ENCODE peak calls at places on chromosomes 6 and 20, in six cellular contexts. One of them, this sample, is unnamed.

GRCh38 chr6:163717106-163717764 is 302.7 kb downstream of the QKI start:
- DNase-seq in effector CD4-positive, alpha-beta T cell: no peak
- DNase-seq in stimulated activated CD4-positive, alpha-beta T cell treated with anti-CD3 and anti-CD28 coated beads, Interleukin-4, amount 100 ng/mL, for 48 hours: no peak
- DNase-seq in fibroblast of pulmonary artery: no peak
- DNase-seq in SK-N-SH: no peak
- DNase-seq in stimulated activated CD8-positive, alpha-beta memory T cell treated with anti-CD3 and anti-CD28 coated beads, Interleukin-15, amount 100 ng/mL, for 24 hours: no peak
- DNase-seq in this sample: no peak

GRCh38 chr6:32794510-32794909 is 22.3 kb downstream of the HLA-DOB start:
- DNase-seq in effector CD4-positive, alpha-beta T cell: no peak
- DNase-seq in stimulated activated CD4-positive, alpha-beta T cell treated with anti-CD3 and anti-CD28 coated beads, Interleukin-4, amount 100 ng/mL, for 48 hours: no peak
- DNase-seq in fibroblast of pulmonary artery: no peak
- DNase-seq in SK-N-SH: no peak
- DNase-seq in stimulated activated CD8-positive, alpha-beta memory T cell treated with anti-CD3 and anti-CD28 coated beads, Interleukin-15, amount 100 ng/mL, for 24 hours: no peak
- DNase-seq in this sample: no peak

GRCh38 chr6:150566486-150566885 is 33.2 kb upstream of the PLEKHG1 start:
- DNase-seq in effector CD4-positive, alpha-beta T cell: no peak
- DNase-seq in stimulated activated CD4-positive, alpha-beta T cell treated with anti-CD3 and anti-CD28 coated beads, Interleukin-4, amount 100 ng/mL, for 48 hours: no peak
- DNase-seq in fibroblast of pulmonary artery: no peak
- DNase-seq in SK-N-SH: no peak
- DNase-seq in stimulated activated CD8-positive, alpha-beta memory T cell treated with anti-CD3 and anti-CD28 coated beads, Interleukin-15, amount 100 ng/mL, for 24 hours: no peak
- DNase-seq in this sample: peak

GRCh38 chr6:157990321-157991066 is 8.8 kb downstream of the SYNJ2 start:
- DNase-seq in effector CD4-positive, alpha-beta T cell: no peak
- DNase-seq in stimulated activated CD4-positive, alpha-beta T cell treated with anti-CD3 and anti-CD28 coated beads, Interleukin-4, amount 100 ng/mL, for 48 hours: no peak
- DNase-seq in fibroblast of pulmonary artery: no peak
- DNase-seq in SK-N-SH: no peak
- DNase-seq in stimulated activated CD8-positive, alpha-beta memory T cell treated with anti-CD3 and anti-CD28 coated beads, Interleukin-15, amount 100 ng/mL, for 24 hours: no peak
- DNase-seq in this sample: no peak

GRCh38 chr6:82178084-82178758 is 69.3 kb downstream of the IBTK start:
- DNase-seq in effector CD4-positive, alpha-beta T cell: no peak
- DNase-seq in stimulated activated CD4-positive, alpha-beta T cell treated with anti-CD3 and anti-CD28 coated beads, Interleukin-4, amount 100 ng/mL, for 48 hours: no peak
- DNase-seq in fibroblast of pulmonary artery: peak
- DNase-seq in SK-N-SH: peak
- DNase-seq in stimulated activated CD8-positive, alpha-beta memory T cell treated with anti-CD3 and anti-CD28 coated beads, Interleukin-15, amount 100 ng/mL, for 24 hours: no peak
- DNase-seq in this sample: peak

GRCh38 chr6:149271348-149272340 is 45.9 kb upstream of the TAB2 start:
- DNase-seq in effector CD4-positive, alpha-beta T cell: no peak
- DNase-seq in stimulated activated CD4-positive, alpha-beta T cell treated with anti-CD3 and anti-CD28 coated beads, Interleukin-4, amount 100 ng/mL, for 48 hours: peak
- DNase-seq in fibroblast of pulmonary artery: peak
- DNase-seq in SK-N-SH: no peak
- DNase-seq in stimulated activated CD8-positive, alpha-beta memory T cell treated with anti-CD3 and anti-CD28 coated beads, Interleukin-15, amount 100 ng/mL, for 24 hours: no peak
- DNase-seq in this sample: no peak

GRCh38 chr20:5634894-5635293 is 115.3 kb upstream of the SHLD1 start:
- DNase-seq in effector CD4-positive, alpha-beta T cell: no peak
- DNase-seq in stimulated activated CD4-positive, alpha-beta T cell treated with anti-CD3 and anti-CD28 coated beads, Interleukin-4, amount 100 ng/mL, for 48 hours: no peak
- DNase-seq in fibroblast of pulmonary artery: no peak
- DNase-seq in SK-N-SH: no peak
- DNase-seq in stimulated activated CD8-positive, alpha-beta memory T cell treated with anti-CD3 and anti-CD28 coated beads, Interleukin-15, amount 100 ng/mL, for 24 hours: no peak
- DNase-seq in this sample: no peak

GRCh38 chr6:131029661-131030297 is 33.3 kb downstream of the EPB41L2 start:
- DNase-seq in effector CD4-positive, alpha-beta T cell: no peak
- DNase-seq in stimulated activated CD4-positive, alpha-beta T cell treated with anti-CD3 and anti-CD28 coated beads, Interleukin-4, amount 100 ng/mL, for 48 hours: no peak
- DNase-seq in fibroblast of pulmonary artery: peak
- DNase-seq in SK-N-SH: no peak
- DNase-seq in stimulated activated CD8-positive, alpha-beta memory T cell treated with anti-CD3 and anti-CD28 coated beads, Interleukin-15, amount 100 ng/mL, for 24 hours: no peak
- DNase-seq in this sample: peak

GRCh38 chr6:73409395-73409794 is 14.8 kb downstream of the DDX43 start:
- DNase-seq in effector CD4-positive, alpha-beta T cell: no peak
- DNase-seq in stimulated activated CD4-positive, alpha-beta T cell treated with anti-CD3 and anti-CD28 coated beads, Interleukin-4, amount 100 ng/mL, for 48 hours: no peak
- DNase-seq in fibroblast of pulmonary artery: peak
- DNase-seq in SK-N-SH: no peak
- DNase-seq in stimulated activated CD8-positive, alpha-beta memory T cell treated with anti-CD3 and anti-CD28 coated beads, Interleukin-15, amount 100 ng/mL, for 24 hours: no peak
- DNase-seq in this sample: no peak

GRCh38 chr6:16326531-16326930 is 88.1 kb downstream of the GMPR start:
- DNase-seq in effector CD4-positive, alpha-beta T cell: no peak
- DNase-seq in stimulated activated CD4-positive, alpha-beta T cell treated with anti-CD3 and anti-CD28 coated beads, Interleukin-4, amount 100 ng/mL, for 48 hours: no peak
- DNase-seq in fibroblast of pulmonary artery: no peak
- DNase-seq in SK-N-SH: no peak
- DNase-seq in stimulated activated CD8-positive, alpha-beta memory T cell treated with anti-CD3 and anti-CD28 coated beads, Interleukin-15, amount 100 ng/mL, for 24 hours: no peak
- DNase-seq in this sample: no peak

GRCh38 chr6:52663120-52663934 is 7.6 kb upstream of the TMEM14A start:
- DNase-seq in effector CD4-positive, alpha-beta T cell: peak
- DNase-seq in stimulated activated CD4-positive, alpha-beta T cell treated with anti-CD3 and anti-CD28 coated beads, Interleukin-4, amount 100 ng/mL, for 48 hours: peak
- DNase-seq in fibroblast of pulmonary artery: peak
- DNase-seq in SK-N-SH: peak
- DNase-seq in stimulated activated CD8-positive, alpha-beta memory T cell treated with anti-CD3 and anti-CD28 coated beads, Interleukin-15, amount 100 ng/mL, for 24 hours: no peak
- DNase-seq in this sample: peak

GRCh38 chr6:138907167-138907566 is 80.9 kb downstream of the REPS1 start:
- DNase-seq in effector CD4-positive, alpha-beta T cell: no peak
- DNase-seq in stimulated activated CD4-positive, alpha-beta T cell treated with anti-CD3 and anti-CD28 coated beads, Interleukin-4, amount 100 ng/mL, for 48 hours: no peak
- DNase-seq in fibroblast of pulmonary artery: no peak
- DNase-seq in SK-N-SH: no peak
- DNase-seq in stimulated activated CD8-positive, alpha-beta memory T cell treated with anti-CD3 and anti-CD28 coated beads, Interleukin-15, amount 100 ng/mL, for 24 hours: no peak
- DNase-seq in this sample: no peak

GRCh38 chr6:108838101-108838717 is 10.0 kb upstream of the ARMC2 start:
- DNase-seq in effector CD4-positive, alpha-beta T cell: no peak
- DNase-seq in stimulated activated CD4-positive, alpha-beta T cell treated with anti-CD3 and anti-CD28 coated beads, Interleukin-4, amount 100 ng/mL, for 48 hours: no peak
- DNase-seq in fibroblast of pulmonary artery: peak
- DNase-seq in SK-N-SH: no peak
- DNase-seq in stimulated activated CD8-positive, alpha-beta memory T cell treated with anti-CD3 and anti-CD28 coated beads, Interleukin-15, amount 100 ng/mL, for 24 hours: no peak
- DNase-seq in this sample: peak

GRCh38 chr6:44289726-44290125 is 19.5 kb downstream of the TMEM151B start:
- DNase-seq in effector CD4-positive, alpha-beta T cell: no peak
- DNase-seq in stimulated activated CD4-positive, alpha-beta T cell treated with anti-CD3 and anti-CD28 coated beads, Interleukin-4, amount 100 ng/mL, for 48 hours: no peak
- DNase-seq in fibroblast of pulmonary artery: no peak
- DNase-seq in SK-N-SH: peak
- DNase-seq in stimulated activated CD8-positive, alpha-beta memory T cell treated with anti-CD3 and anti-CD28 coated beads, Interleukin-15, amount 100 ng/mL, for 24 hours: no peak
- DNase-seq in this sample: no peak

GRCh38 chr6:85460951-85461805 is 11.3 kb downstream of the NT5E start:
- DNase-seq in effector CD4-positive, alpha-beta T cell: no peak
- DNase-seq in stimulated activated CD4-positive, alpha-beta T cell treated with anti-CD3 and anti-CD28 coated beads, Interleukin-4, amount 100 ng/mL, for 48 hours: no peak
- DNase-seq in fibroblast of pulmonary artery: peak
- DNase-seq in SK-N-SH: no peak
- DNase-seq in stimulated activated CD8-positive, alpha-beta memory T cell treated with anti-CD3 and anti-CD28 coated beads, Interleukin-15, amount 100 ng/mL, for 24 hours: no peak
- DNase-seq in this sample: peak

GRCh38 chr20:37295001-37295400 is 5.5 kb downstream of the MANBAL start:
- DNase-seq in effector CD4-positive, alpha-beta T cell: no peak
- DNase-seq in stimulated activated CD4-positive, alpha-beta T cell treated with anti-CD3 and anti-CD28 coated beads, Interleukin-4, amount 100 ng/mL, for 48 hours: no peak
- DNase-seq in fibroblast of pulmonary artery: peak
- DNase-seq in SK-N-SH: no peak
- DNase-seq in stimulated activated CD8-positive, alpha-beta memory T cell treated with anti-CD3 and anti-CD28 coated beads, Interleukin-15, amount 100 ng/mL, for 24 hours: no peak
- DNase-seq in this sample: peak

GRCh38 chr20:35768731-35769664 is 2.8 kb upstream of the PHF20 start:
- DNase-seq in effector CD4-positive, alpha-beta T cell: peak
- DNase-seq in stimulated activated CD4-positive, alpha-beta T cell treated with anti-CD3 and anti-CD28 coated beads, Interleukin-4, amount 100 ng/mL, for 48 hours: peak
- DNase-seq in fibroblast of pulmonary artery: peak
- DNase-seq in SK-N-SH: peak
- DNase-seq in stimulated activated CD8-positive, alpha-beta memory T cell treated with anti-CD3 and anti-CD28 coated beads, Interleukin-15, amount 100 ng/mL, for 24 hours: no peak
- DNase-seq in this sample: peak

GRCh38 chr6:3229566-3230274 is 2.3 kb upstream of the TUBB2B start:
- DNase-seq in effector CD4-positive, alpha-beta T cell: no peak
- DNase-seq in stimulated activated CD4-positive, alpha-beta T cell treated with anti-CD3 and anti-CD28 coated beads, Interleukin-4, amount 100 ng/mL, for 48 hours: no peak
- DNase-seq in fibroblast of pulmonary artery: no peak
- DNase-seq in SK-N-SH: peak
- DNase-seq in stimulated activated CD8-positive, alpha-beta memory T cell treated with anti-CD3 and anti-CD28 coated beads, Interleukin-15, amount 100 ng/mL, for 24 hours: no peak
- DNase-seq in this sample: no peak

GRCh38 chr20:20161611-20162010 is 109.3 kb downstream of the CFAP61 start:
- DNase-seq in effector CD4-positive, alpha-beta T cell: no peak
- DNase-seq in stimulated activated CD4-positive, alpha-beta T cell treated with anti-CD3 and anti-CD28 coated beads, Interleukin-4, amount 100 ng/mL, for 48 hours: no peak
- DNase-seq in fibroblast of pulmonary artery: no peak
- DNase-seq in SK-N-SH: no peak
- DNase-seq in stimulated activated CD8-positive, alpha-beta memory T cell treated with anti-CD3 and anti-CD28 coated beads, Interleukin-15, amount 100 ng/mL, for 24 hours: no peak
- DNase-seq in this sample: no peak

GRCh38 chr20:47247972-47248371 is 108.5 kb downstream of the ZMYND8 start:
- DNase-seq in effector CD4-positive, alpha-beta T cell: no peak
- DNase-seq in stimulated activated CD4-positive, alpha-beta T cell treated with anti-CD3 and anti-CD28 coated beads, Interleukin-4, amount 100 ng/mL, for 48 hours: no peak
- DNase-seq in fibroblast of pulmonary artery: no peak
- DNase-seq in SK-N-SH: no peak
- DNase-seq in stimulated activated CD8-positive, alpha-beta memory T cell treated with anti-CD3 and anti-CD28 coated beads, Interleukin-15, amount 100 ng/mL, for 24 hours: no peak
- DNase-seq in this sample: no peak

GRCh38 chr6:31007694-31008093 is 2.6 kb upstream of the MUC22 start:
- DNase-seq in effector CD4-positive, alpha-beta T cell: no peak
- DNase-seq in stimulated activated CD4-positive, alpha-beta T cell treated with anti-CD3 and anti-CD28 coated beads, Interleukin-4, amount 100 ng/mL, for 48 hours: no peak
- DNase-seq in fibroblast of pulmonary artery: peak
- DNase-seq in SK-N-SH: no peak
- DNase-seq in stimulated activated CD8-positive, alpha-beta memory T cell treated with anti-CD3 and anti-CD28 coated beads, Interleukin-15, amount 100 ng/mL, for 24 hours: no peak
- DNase-seq in this sample: peak

GRCh38 chr6:491233-491632 is 99.7 kb downstream of the IRF4 start:
- DNase-seq in effector CD4-positive, alpha-beta T cell: no peak
- DNase-seq in stimulated activated CD4-positive, alpha-beta T cell treated with anti-CD3 and anti-CD28 coated beads, Interleukin-4, amount 100 ng/mL, for 48 hours: no peak
- DNase-seq in fibroblast of pulmonary artery: no peak
- DNase-seq in SK-N-SH: no peak
- DNase-seq in stimulated activated CD8-positive, alpha-beta memory T cell treated with anti-CD3 and anti-CD28 coated beads, Interleukin-15, amount 100 ng/mL, for 24 hours: no peak
- DNase-seq in this sample: no peak

GRCh38 chr6:75204222-75204958 is 1.5 kb downstream of the COL12A1 start:
- DNase-seq in effector CD4-positive, alpha-beta T cell: no peak
- DNase-seq in stimulated activated CD4-positive, alpha-beta T cell treated with anti-CD3 and anti-CD28 coated beads, Interleukin-4, amount 100 ng/mL, for 48 hours: no peak
- DNase-seq in fibroblast of pulmonary artery: peak
- DNase-seq in SK-N-SH: peak
- DNase-seq in stimulated activated CD8-positive, alpha-beta memory T cell treated with anti-CD3 and anti-CD28 coated beads, Interleukin-15, amount 100 ng/mL, for 24 hours: no peak
- DNase-seq in this sample: peak

GRCh38 chr6:43687437-43688347 is at the start of gene MRPS18A:
- DNase-seq in effector CD4-positive, alpha-beta T cell: peak
- DNase-seq in stimulated activated CD4-positive, alpha-beta T cell treated with anti-CD3 and anti-CD28 coated beads, Interleukin-4, amount 100 ng/mL, for 48 hours: peak
- DNase-seq in fibroblast of pulmonary artery: peak
- DNase-seq in SK-N-SH: peak
- DNase-seq in stimulated activated CD8-positive, alpha-beta memory T cell treated with anti-CD3 and anti-CD28 coated beads, Interleukin-15, amount 100 ng/mL, for 24 hours: peak
- DNase-seq in this sample: peak

GRCh38 chr6:137906020-137906472 is 39.0 kb downstream of the TNFAIP3 start:
- DNase-seq in effector CD4-positive, alpha-beta T cell: no peak
- DNase-seq in stimulated activated CD4-positive, alpha-beta T cell treated with anti-CD3 and anti-CD28 coated beads, Interleukin-4, amount 100 ng/mL, for 48 hours: no peak
- DNase-seq in fibroblast of pulmonary artery: no peak
- DNase-seq in SK-N-SH: no peak
- DNase-seq in stimulated activated CD8-positive, alpha-beta memory T cell treated with anti-CD3 and anti-CD28 coated beads, Interleukin-15, amount 100 ng/mL, for 24 hours: no peak
- DNase-seq in this sample: no peak

GRCh38 chr6:34934516-34934915 is 45.5 kb downstream of the ANKS1A start:
- DNase-seq in effector CD4-positive, alpha-beta T cell: no peak
- DNase-seq in stimulated activated CD4-positive, alpha-beta T cell treated with anti-CD3 and anti-CD28 coated beads, Interleukin-4, amount 100 ng/mL, for 48 hours: no peak
- DNase-seq in fibroblast of pulmonary artery: peak
- DNase-seq in SK-N-SH: no peak
- DNase-seq in stimulated activated CD8-positive, alpha-beta memory T cell treated with anti-CD3 and anti-CD28 coated beads, Interleukin-15, amount 100 ng/mL, for 24 hours: no peak
- DNase-seq in this sample: peak

GRCh38 chr6:26055670-26056582 is 31.3 kb upstream of the HFE start:
- DNase-seq in effector CD4-positive, alpha-beta T cell: peak
- DNase-seq in stimulated activated CD4-positive, alpha-beta T cell treated with anti-CD3 and anti-CD28 coated beads, Interleukin-4, amount 100 ng/mL, for 48 hours: peak
- DNase-seq in fibroblast of pulmonary artery: peak
- DNase-seq in SK-N-SH: peak
- DNase-seq in stimulated activated CD8-positive, alpha-beta memory T cell treated with anti-CD3 and anti-CD28 coated beads, Interleukin-15, amount 100 ng/mL, for 24 hours: peak
- DNase-seq in this sample: peak

GRCh38 chr6:77548662-77549366 is 85.5 kb upstream of the HTR1B start:
- DNase-seq in effector CD4-positive, alpha-beta T cell: no peak
- DNase-seq in stimulated activated CD4-positive, alpha-beta T cell treated with anti-CD3 and anti-CD28 coated beads, Interleukin-4, amount 100 ng/mL, for 48 hours: no peak
- DNase-seq in fibroblast of pulmonary artery: no peak
- DNase-seq in SK-N-SH: no peak
- DNase-seq in stimulated activated CD8-positive, alpha-beta memory T cell treated with anti-CD3 and anti-CD28 coated beads, Interleukin-15, amount 100 ng/mL, for 24 hours: no peak
- DNase-seq in this sample: no peak

GRCh38 chr6:13355043-13355945 is 27.0 kb upstream of the TBC1D7 start:
- DNase-seq in effector CD4-positive, alpha-beta T cell: no peak
- DNase-seq in stimulated activated CD4-positive, alpha-beta T cell treated with anti-CD3 and anti-CD28 coated beads, Interleukin-4, amount 100 ng/mL, for 48 hours: no peak
- DNase-seq in fibroblast of pulmonary artery: peak
- DNase-seq in SK-N-SH: no peak
- DNase-seq in stimulated activated CD8-positive, alpha-beta memory T cell treated with anti-CD3 and anti-CD28 coated beads, Interleukin-15, amount 100 ng/mL, for 24 hours: no peak
- DNase-seq in this sample: peak

GRCh38 chr6:2187826-2188225 is 57.6 kb downstream of the GMDS start:
- DNase-seq in effector CD4-positive, alpha-beta T cell: no peak
- DNase-seq in stimulated activated CD4-positive, alpha-beta T cell treated with anti-CD3 and anti-CD28 coated beads, Interleukin-4, amount 100 ng/mL, for 48 hours: no peak
- DNase-seq in fibroblast of pulmonary artery: no peak
- DNase-seq in SK-N-SH: no peak
- DNase-seq in stimulated activated CD8-positive, alpha-beta memory T cell treated with anti-CD3 and anti-CD28 coated beads, Interleukin-15, amount 100 ng/mL, for 24 hours: no peak
- DNase-seq in this sample: no peak

GRCh38 chr6:109166643-109167042 is 71.3 kb downstream of the CEP57L1 start:
- DNase-seq in effector CD4-positive, alpha-beta T cell: no peak
- DNase-seq in stimulated activated CD4-positive, alpha-beta T cell treated with anti-CD3 and anti-CD28 coated beads, Interleukin-4, amount 100 ng/mL, for 48 hours: no peak
- DNase-seq in fibroblast of pulmonary artery: no peak
- DNase-seq in SK-N-SH: no peak
- DNase-seq in stimulated activated CD8-positive, alpha-beta memory T cell treated with anti-CD3 and anti-CD28 coated beads, Interleukin-15, amount 100 ng/mL, for 24 hours: no peak
- DNase-seq in this sample: no peak

GRCh38 chr20:52379723-52380336 is 188.3 kb upstream of the ZFP64 start:
- DNase-seq in effector CD4-positive, alpha-beta T cell: no peak
- DNase-seq in stimulated activated CD4-positive, alpha-beta T cell treated with anti-CD3 and anti-CD28 coated beads, Interleukin-4, amount 100 ng/mL, for 48 hours: peak
- DNase-seq in fibroblast of pulmonary artery: peak
- DNase-seq in SK-N-SH: peak
- DNase-seq in stimulated activated CD8-positive, alpha-beta memory T cell treated with anti-CD3 and anti-CD28 coated beads, Interleukin-15, amount 100 ng/mL, for 24 hours: no peak
- DNase-seq in this sample: peak

GRCh38 chr6:150280703-150281102 is 88.1 kb upstream of the IYD start:
- DNase-seq in effector CD4-positive, alpha-beta T cell: no peak
- DNase-seq in stimulated activated CD4-positive, alpha-beta T cell treated with anti-CD3 and anti-CD28 coated beads, Interleukin-4, amount 100 ng/mL, for 48 hours: no peak
- DNase-seq in fibroblast of pulmonary artery: no peak
- DNase-seq in SK-N-SH: no peak
- DNase-seq in stimulated activated CD8-positive, alpha-beta memory T cell treated with anti-CD3 and anti-CD28 coated beads, Interleukin-15, amount 100 ng/mL, for 24 hours: no peak
- DNase-seq in this sample: no peak

GRCh38 chr6:157982297-157982579 is 575 bp downstream of the SYNJ2 start:
- DNase-seq in effector CD4-positive, alpha-beta T cell: peak
- DNase-seq in stimulated activated CD4-positive, alpha-beta T cell treated with anti-CD3 and anti-CD28 coated beads, Interleukin-4, amount 100 ng/mL, for 48 hours: no peak
- DNase-seq in fibroblast of pulmonary artery: no peak
- DNase-seq in SK-N-SH: no peak
- DNase-seq in stimulated activated CD8-positive, alpha-beta memory T cell treated with anti-CD3 and anti-CD28 coated beads, Interleukin-15, amount 100 ng/mL, for 24 hours: no peak
- DNase-seq in this sample: peak

GRCh38 chr20:57809661-57810172 is 99.9 kb upstream of the PMEPA1 start:
- DNase-seq in effector CD4-positive, alpha-beta T cell: no peak
- DNase-seq in stimulated activated CD4-positive, alpha-beta T cell treated with anti-CD3 and anti-CD28 coated beads, Interleukin-4, amount 100 ng/mL, for 48 hours: no peak
- DNase-seq in fibroblast of pulmonary artery: no peak
- DNase-seq in SK-N-SH: peak
- DNase-seq in stimulated activated CD8-positive, alpha-beta memory T cell treated with anti-CD3 and anti-CD28 coated beads, Interleukin-15, amount 100 ng/mL, for 24 hours: no peak
- DNase-seq in this sample: no peak

GRCh38 chr6:48826884-48827701 is 636.0 kb downstream of the MMUT start:
- DNase-seq in effector CD4-positive, alpha-beta T cell: no peak
- DNase-seq in stimulated activated CD4-positive, alpha-beta T cell treated with anti-CD3 and anti-CD28 coated beads, Interleukin-4, amount 100 ng/mL, for 48 hours: no peak
- DNase-seq in fibroblast of pulmonary artery: peak
- DNase-seq in SK-N-SH: no peak
- DNase-seq in stimulated activated CD8-positive, alpha-beta memory T cell treated with anti-CD3 and anti-CD28 coated beads, Interleukin-15, amount 100 ng/mL, for 24 hours: no peak
- DNase-seq in this sample: peak

This sample was measured in dermis blood vessel endothelial cell.